ENCODE peak calls at places on chromosome 19, in five cellular contexts. One of them, this sample, is unnamed.

GRCh38 chr19:50467566-50467965 is 8.7 kb upstream of the EMC10 start:
- DNase-seq in K562: no peak
- DNase-seq in A549: no peak
- DNase-seq in GM12878: no peak
- DNase-seq in H1: no peak
- DNase-seq in this sample: no peak

GRCh38 chr19:9070066-9070465 is 16.8 kb upstream of the OR1M1 start:
- DNase-seq in H1: peak
- DNase-seq in GM12878: no peak
- DNase-seq in A549: peak
- DNase-seq in K562: no peak
- DNase-seq in this sample: no peak

GRCh38 chr19:40811478-40812341 is 12.7 kb downstream of the EGLN2 start:
- DNase-seq in A549: no peak
- DNase-seq in K562: peak
- DNase-seq in H1: no peak
- DNase-seq in GM12878: no peak
- DNase-seq in this sample: no peak

GRCh38 chr19:50837300-50837699 is 3.9 kb upstream of the KLK15 start:
- DNase-seq in A549: no peak
- DNase-seq in H1: no peak
- DNase-seq in K562: no peak
- DNase-seq in GM12878: no peak
- DNase-seq in this sample: no peak

GRCh38 chr19:46391296-46392251 is 21.8 kb downstream of the CCDC8 start:
- DNase-seq in A549: no peak
- DNase-seq in H1: no peak
- DNase-seq in GM12878: no peak
- DNase-seq in K562: no peak
- DNase-seq in this sample: no peak

GRCh38 chr19:49692102-49692599 is 1.2 kb downstream of the CPT1C start:
- DNase-seq in A549: no peak
- DNase-seq in K562: no peak
- DNase-seq in H1: no peak
- DNase-seq in GM12878: no peak
- DNase-seq in this sample: no peak

GRCh38 chr19:43474487-43474886 is 9.1 kb upstream of the LYPD3 start:
- DNase-seq in A549: no peak
- DNase-seq in K562: no peak
- DNase-seq in H1: no peak
- DNase-seq in GM12878: no peak
- DNase-seq in this sample: no peak

GRCh38 chr19:51407631-51408131 is 9.8 kb downstream of the SIGLEC10 start:
- DNase-seq in H1: no peak
- DNase-seq in A549: peak
- DNase-seq in GM12878: no peak
- DNase-seq in K562: peak
- DNase-seq in this sample: peak

GRCh38 chr19:1261512-1261862 is 7.6 kb upstream of the CIRBP start:
- DNase-seq in K562: no peak
- DNase-seq in H1: no peak
- DNase-seq in A549: peak
- DNase-seq in GM12878: no peak
- DNase-seq in this sample: no peak

GRCh38 chr19:58229255-58229639 is 533 bp downstream of the ZNF544 start:
- DNase-seq in A549: peak
- DNase-seq in GM12878: no peak
- DNase-seq in H1: peak
- DNase-seq in K562: no peak
- DNase-seq in this sample: peak

GRCh38 chr19:29690842-29691241 is 24.2 kb downstream of the C19orf12 start:
- DNase-seq in H1: peak
- DNase-seq in GM12878: no peak
- DNase-seq in A549: peak
- DNase-seq in K562: peak
- DNase-seq in this sample: peak

GRCh38 chr19:55633866-55634265 is 6.9 kb upstream of the ZNF580 start:
- DNase-seq in GM12878: no peak
- DNase-seq in A549: no peak
- DNase-seq in H1: no peak
- DNase-seq in K562: no peak
- DNase-seq in this sample: no peak

GRCh38 chr19:51687791-51688664 is 5.1 kb upstream of the SPACA6 start:
- DNase-seq in H1: peak
- DNase-seq in GM12878: no peak
- DNase-seq in K562: peak
- DNase-seq in A549: peak
- DNase-seq in this sample: no peak

GRCh38 chr19:55683449-55684261 is 8.6 kb downstream of the EPN1 start:
- DNase-seq in K562: no peak
- DNase-seq in GM12878: no peak
- DNase-seq in H1: no peak
- DNase-seq in A549: no peak
- DNase-seq in this sample: peak

GRCh38 chr19:36084231-36085009 is 26.5 kb upstream of the OVOL3 start:
- DNase-seq in GM12878: no peak
- DNase-seq in A549: no peak
- DNase-seq in H1: no peak
- DNase-seq in K562: no peak
- DNase-seq in this sample: no peak

GRCh38 chr19:55486971-55487883 is 1.0 kb upstream of the SSC5D start:
- DNase-seq in A549: peak
- DNase-seq in K562: peak
- DNase-seq in GM12878: no peak
- DNase-seq in H1: peak
- DNase-seq in this sample: peak

GRCh38 chr19:46515879-46516350 is 20.2 kb upstream of the PNMA8B start:
- DNase-seq in GM12878: no peak
- DNase-seq in H1: peak
- DNase-seq in K562: peak
- DNase-seq in A549: peak
- DNase-seq in this sample: peak

GRCh38 chr19:41321600-41322270 is 11.8 kb downstream of the CCDC97 start:
- DNase-seq in A549: peak
- DNase-seq in H1: peak
- DNase-seq in K562: peak
- DNase-seq in GM12878: no peak
- DNase-seq in this sample: peak

GRCh38 chr19:34145741-34146202 is 26.5 kb upstream of the LSM14A start:
- DNase-seq in K562: peak
- DNase-seq in GM12878: no peak
- DNase-seq in A549: peak
- DNase-seq in H1: peak
- DNase-seq in this sample: peak

GRCh38 chr19:36207605-36208252 is 6.7 kb downstream of the ZNF565 start:
- DNase-seq in H1: no peak
- DNase-seq in K562: no peak
- DNase-seq in A549: no peak
- DNase-seq in GM12878: peak
- DNase-seq in this sample: no peak

GRCh38 chr19:45924891-45925447 is 10.4 kb upstream of the NANOS2 start:
- DNase-seq in H1: no peak
- DNase-seq in K562: no peak
- DNase-seq in GM12878: no peak
- DNase-seq in A549: no peak
- DNase-seq in this sample: no peak

GRCh38 chr19:49069026-49069425 is 3.5 kb downstream of the KCNA7 start:
- DNase-seq in K562: no peak
- DNase-seq in A549: no peak
- DNase-seq in GM12878: no peak
- DNase-seq in H1: no peak
- DNase-seq in this sample: no peak

GRCh38 chr19:33080761-33081681 is at the start of gene GPATCH1:
- DNase-seq in H1: peak
- DNase-seq in A549: peak
- DNase-seq in K562: peak
- DNase-seq in GM12878: peak
- DNase-seq in this sample: peak

GRCh38 chr19:6020166-6020967 is 42.4 kb upstream of the RANBP3 start:
- DNase-seq in H1: no peak
- DNase-seq in GM12878: no peak
- DNase-seq in K562: no peak
- DNase-seq in A549: no peak
- DNase-seq in this sample: peak

GRCh38 chr19:16216744-16217670 is 19.3 kb downstream of the AP1M1 start:
- DNase-seq in A549: no peak
- DNase-seq in K562: no peak
- DNase-seq in H1: no peak
- DNase-seq in GM12878: no peak
- DNase-seq in this sample: no peak

GRCh38 chr19:45528149-45528743 is 21.0 kb downstream of the VASP start:
- DNase-seq in GM12878: no peak
- DNase-seq in H1: peak
- DNase-seq in A549: peak
- DNase-seq in K562: peak
- DNase-seq in this sample: no peak

DNA sequence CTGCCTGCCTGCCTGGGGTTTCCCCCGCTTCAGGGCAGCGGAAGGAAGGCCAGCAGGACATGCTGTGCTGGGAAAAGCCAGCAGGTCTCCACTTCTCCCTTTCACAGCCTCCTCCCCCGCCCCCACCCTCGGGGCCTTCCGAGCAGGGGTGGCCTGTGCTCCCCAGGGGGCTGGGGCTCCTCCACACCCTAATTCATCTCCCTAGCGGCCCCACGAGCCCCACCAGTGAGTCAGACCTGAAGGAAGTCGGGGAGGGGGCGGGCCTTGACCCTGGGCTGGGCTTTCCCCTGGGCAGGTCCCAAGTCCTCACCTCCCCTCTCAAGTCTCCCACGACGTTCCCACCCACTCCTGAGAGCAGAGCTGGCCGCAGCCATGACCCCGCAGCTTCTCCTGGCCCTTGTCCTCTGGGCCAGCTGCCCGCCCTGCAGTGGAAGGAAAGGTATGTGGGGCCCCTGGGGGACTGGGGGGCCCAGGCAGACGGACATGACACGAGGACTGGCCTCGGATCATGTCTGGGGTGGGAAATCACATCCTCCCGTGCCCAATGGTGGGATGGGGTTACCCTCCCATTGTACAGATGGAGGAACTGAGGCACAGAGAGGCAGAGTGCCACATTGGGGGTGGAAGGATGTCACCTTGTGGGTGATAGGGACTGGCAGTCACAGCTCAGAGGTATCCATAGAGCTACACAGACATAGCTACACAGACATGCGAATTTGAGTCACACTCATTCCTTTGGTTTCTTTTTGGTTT is at the start of gene EBI3:
- DNase-seq in H1: no peak
- DNase-seq in K562: peak
- DNase-seq in A549: peak
- DNase-seq in GM12878: peak
- DNase-seq in this sample: no peak
- TF ChIP-seq KDM1A in H1: peak
- TF ChIP-seq KDM1A in K562: peak
- TF ChIP-seq KDM1A in A549: no peak
- TF ChIP-seq KDM1A in GM12878: no peak
- TF ChIP-seq KDM1A in this sample: peak

GRCh38 chr19:56836059-56836458 is 4.5 kb downstream of the PEG3 start:
- DNase-seq in A549: no peak
- DNase-seq in H1: no peak
- DNase-seq in GM12878: no peak
- DNase-seq in K562: no peak
- DNase-seq in this sample: no peak
- TF ChIP-seq KDM1A in A549: no peak
- TF ChIP-seq KDM1A in H1: no peak
- TF ChIP-seq KDM1A in GM12878: no peak
- TF ChIP-seq KDM1A in K562: no peak
- TF ChIP-seq KDM1A in this sample: no peak

GRCh38 chr19:3080281-3080680 is 13.9 kb upstream of the GNA11 start:
- DNase-seq in GM12878: no peak
- DNase-seq in A549: no peak
- DNase-seq in H1: no peak
- DNase-seq in K562: no peak
- DNase-seq in this sample: no peak

GRCh38 chr19:3075605-3076431 is 13.5 kb upstream of the TLE5 start:
- DNase-seq in K562: peak
- DNase-seq in GM12878: no peak
- DNase-seq in H1: peak
- DNase-seq in A549: no peak
- DNase-seq in this sample: no peak

GRCh38 chr19:3082331-3082730 is 11.8 kb upstream of the GNA11 start:
- DNase-seq in A549: no peak
- DNase-seq in K562: no peak
- DNase-seq in GM12878: no peak
- DNase-seq in H1: no peak
- DNase-seq in this sample: no peak

GRCh38 chr19:3083964-3084363 is 10.2 kb upstream of the GNA11 start:
- DNase-seq in H1: no peak
- DNase-seq in GM12878: no peak
- DNase-seq in A549: no peak
- DNase-seq in K562: no peak
- DNase-seq in this sample: no peak

DNA sequence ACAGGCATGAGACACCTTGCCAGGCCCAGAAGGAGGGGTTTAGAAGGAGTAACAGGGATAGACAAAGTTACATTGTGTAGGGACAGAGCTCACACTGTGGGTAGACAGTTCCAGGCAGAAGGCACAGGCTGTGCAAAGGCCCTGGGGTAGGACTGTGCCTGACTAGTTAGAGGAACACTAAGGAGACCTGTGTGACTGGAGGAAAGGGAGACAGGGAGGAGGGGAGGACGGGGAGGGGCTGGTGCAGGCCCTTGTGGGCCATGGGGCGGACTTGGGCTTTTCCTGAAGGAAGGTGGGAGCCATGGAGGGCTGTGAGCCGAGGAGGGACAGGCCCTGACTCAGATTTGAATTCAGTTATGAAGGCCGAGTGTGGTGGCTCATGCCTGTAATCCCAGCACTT is 14.6 kb upstream of the GNA11 start:
- DNase-seq in K562: no peak
- DNase-seq in H1: no peak
- DNase-seq in GM12878: no peak
- DNase-seq in A549: no peak
- DNase-seq in this sample: no peak
- TF ChIP-seq KDM1A in K562: peak
- TF ChIP-seq KDM1A in H1: peak
- TF ChIP-seq KDM1A in GM12878: no peak
- TF ChIP-seq KDM1A in A549: no peak
- TF ChIP-seq KDM1A in this sample: no peak

GRCh38 chr19:7862413-7862951 is 11.7 kb downstream of the PRR36 start:
- DNase-seq in GM12878: no peak
- DNase-seq in H1: peak
- DNase-seq in K562: peak
- DNase-seq in A549: peak
- DNase-seq in this sample: no peak
- TF ChIP-seq KDM1A in GM12878: no peak
- TF ChIP-seq KDM1A in H1: no peak
- TF ChIP-seq KDM1A in K562: no peak
- TF ChIP-seq KDM1A in A549: no peak
- TF ChIP-seq KDM1A in this sample: no peak

DNA sequence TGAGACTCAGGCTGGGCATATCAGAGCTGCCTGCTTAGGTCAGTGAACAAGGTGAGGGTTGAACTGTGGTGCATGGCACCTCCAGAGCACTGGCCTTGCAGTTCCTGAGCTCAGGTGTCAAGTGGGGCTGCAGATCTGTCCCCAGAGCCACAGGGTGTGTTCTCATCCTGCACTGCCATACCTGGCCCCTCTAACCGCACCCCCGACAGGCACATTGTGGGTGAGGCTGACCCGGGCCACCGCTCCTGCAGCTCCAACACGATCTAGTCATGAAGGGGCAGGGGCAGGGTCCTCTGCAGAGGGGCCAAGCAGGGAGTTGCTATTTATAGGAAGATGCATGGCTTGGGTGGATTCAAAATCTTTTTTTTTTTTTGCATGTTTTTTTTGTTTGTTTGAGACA is 16.7 kb upstream of the CRTC1 start:
- DNase-seq in A549: no peak
- DNase-seq in GM12878: no peak
- DNase-seq in H1: no peak
- DNase-seq in K562: no peak
- DNase-seq in this sample: no peak
- TF ChIP-seq KDM1A in A549: no peak
- TF ChIP-seq KDM1A in GM12878: no peak
- TF ChIP-seq KDM1A in H1: no peak
- TF ChIP-seq KDM1A in K562: no peak
- TF ChIP-seq KDM1A in this sample: no peak

This sample was measured in HepG2.